ENCODE peak calls at places on chromosomes 3 and 15, in seven cellular contexts. I is neural crest cell, Q is right atrium auricular region, R is foreskin fibroblast, W is testis, P is WERI-Rb-1, T is Panc1. J is an unnamed sample.

GRCh38 chr3:48960841-48961413 is 29.1 kb upstream of the P4HTM start:
- DNase-seq in I (no peak), Q (no peak), R (no peak), W (no peak), P (no peak), T (no peak), J (peak)

GRCh38 chr15:41848595-41848994 is 9.9 kb downstream of the PLA2G4B start:
- DNase-seq in I (no peak), Q (no peak), R (no peak), W (no peak), P (no peak), T (no peak), J (no peak)

GRCh38 chr3:13574798-13575451 is 26.0 kb downstream of the FBLN2 start:
- DNase-seq in I (no peak), Q (no peak), R (peak), W (peak), P (peak), T (no peak), J (peak)

GRCh38 chr3:197793246-197793645 is 2.2 kb downstream of the LRCH3 start:
- DNase-seq in I (no peak), Q (no peak), R (peak), W (no peak), P (no peak), T (no peak), J (peak)

GRCh38 chr3:140152851-140153640 is 218.1 kb downstream of the CLSTN2 start:
- DNase-seq in I (no peak), Q (no peak), R (no peak), W (peak), P (peak), T (no peak), J (no peak)

GRCh38 chr3:83482402-83482801 is 1476.4 kb upstream of the CADM2 start:
- DNase-seq in I (no peak), Q (no peak), R (no peak), W (no peak), P (no peak), T (no peak), J (no peak)

GRCh38 chr15:51267714-51268105 is 70.7 kb downstream of the CYP19A1 start:
- DNase-seq in I (peak), Q (no peak), R (peak), W (no peak), P (no peak), T (no peak), J (no peak)

GRCh38 chr15:83854314-83854713 is 200.4 kb downstream of the ADAMTSL3 start:
- DNase-seq in I (no peak), Q (no peak), R (no peak), W (no peak), P (no peak), T (no peak), J (no peak)

GRCh38 chr3:16084887-16085286 is 89.6 kb upstream of the GALNT15 start:
- DNase-seq in I (no peak), Q (no peak), R (peak), W (no peak), P (no peak), T (no peak), J (peak)

GRCh38 chr3:23236890-23237289 is 33.8 kb downstream of the UBE2E2 start:
- DNase-seq in I (no peak), Q (no peak), R (no peak), W (no peak), P (no peak), T (no peak), J (no peak)

GRCh38 chr3:7421065-7421464 is 560.1 kb downstream of the GRM7 start:
- DNase-seq in I (no peak), Q (no peak), R (no peak), W (no peak), P (no peak), T (no peak), J (no peak)

GRCh38 chr3:149299938-149300791 is 33.3 kb downstream of the TM4SF18 start:
- DNase-seq in I (no peak), Q (peak), R (peak), W (no peak), P (no peak), T (peak), J (peak)

GRCh38 chr3:7672124-7672523 is 811.2 kb downstream of the GRM7 start:
- DNase-seq in I (no peak), Q (no peak), R (no peak), W (no peak), P (no peak), T (no peak), J (no peak)

GRCh38 chr3:150610785-150611184 is 7.7 kb downstream of the SELENOT start:
- DNase-seq in I (no peak), Q (no peak), R (peak), W (no peak), P (no peak), T (no peak), J (peak)

GRCh38 chr3:43348852-43349574 is 62.7 kb downstream of the SNRK start:
- DNase-seq in I (no peak), Q (no peak), R (no peak), W (no peak), P (no peak), T (no peak), J (no peak)

GRCh38 chr15:83565553-83566159 is 88.3 kb upstream of the ADAMTSL3 start:
- DNase-seq in I (peak), Q (no peak), R (peak), W (no peak), P (no peak), T (peak), J (peak)

GRCh38 chr15:94287794-94288246 is 56.5 kb downstream of the MCTP2 start:
- DNase-seq in I (no peak), Q (no peak), R (no peak), W (no peak), P (no peak), T (no peak), J (no peak)

GRCh38 chr15:85754993-85755392 is 39.7 kb downstream of the KLHL25 start:
- DNase-seq in I (no peak), Q (no peak), R (peak), W (peak), P (no peak), T (no peak), J (no peak)

GRCh38 chr3:14543446-14543845 is 3.3 kb upstream of the GRIP2 start:
- DNase-seq in I (no peak), Q (no peak), R (no peak), W (no peak), P (no peak), T (no peak), J (no peak)

GRCh38 chr3:136632625-136633081 is 119.5 kb downstream of the STAG1 start:
- DNase-seq in I (no peak), Q (no peak), R (no peak), W (no peak), P (no peak), T (no peak), J (no peak)

GRCh38 chr3:194488007-194488742 is 1.4 kb upstream of the ATP13A3 start:
- DNase-seq in I (no peak), Q (peak), R (peak), W (no peak), P (no peak), T (no peak), J (peak)
- TF ChIP-seq CTCF in I (no peak), Q (no peak), R (no peak), W (no peak), P (no peak), T (no peak), J (no peak)

GRCh38 chr3:172125053-172125452 is 85.7 kb downstream of the FNDC3B start:
- DNase-seq in I (no peak), Q (no peak), R (peak), W (no peak), P (no peak), T (no peak), J (no peak)
- TF ChIP-seq CTCF in I (no peak), Q (no peak), R (no peak), W (no peak), P (no peak), T (peak), J (no peak)

GRCh38 chr3:119420196-119420595 is 43.2 kb downstream of the TMEM39A start:
- DNase-seq in I (no peak), Q (no peak), R (no peak), W (no peak), P (no peak), T (no peak), J (no peak)
- TF ChIP-seq CTCF in I (peak), Q (no peak), R (no peak), W (no peak), P (peak), T (peak), J (no peak)

GRCh38 chr3:99625237-99625622 is 13.2 kb upstream of the COL8A1 start:
- DNase-seq in I (no peak), Q (no peak), R (peak), W (no peak), P (no peak), T (no peak), J (no peak)
- TF ChIP-seq CTCF in I (no peak), Q (no peak), R (no peak), W (no peak), P (peak), T (no peak), J (no peak)

GRCh38 chr15:80185152-80185551 is 32.4 kb downstream of the FAH start:
- DNase-seq in I (no peak), Q (no peak), R (no peak), W (no peak), P (no peak), T (no peak), J (no peak)

GRCh38 chr15:80182611-80183210 is 29.9 kb downstream of the FAH start:
- DNase-seq in I (no peak), Q (no peak), R (peak), W (no peak), P (no peak), T (no peak), J (peak)

GRCh38 chr15:80183291-80183690 is 30.5 kb downstream of the FAH start:
- DNase-seq in I (no peak), Q (no peak), R (no peak), W (no peak), P (no peak), T (no peak), J (no peak)

GRCh38 chr15:80186066-80186465 is 33.3 kb downstream of the FAH start:
- DNase-seq in I (no peak), Q (no peak), R (no peak), W (no peak), P (no peak), T (no peak), J (no peak)

GRCh38 chr15:80183886-80184285 is 31.1 kb downstream of the FAH start:
- DNase-seq in I (peak), Q (no peak), R (peak), W (no peak), P (no peak), T (no peak), J (peak)
- TF ChIP-seq CTCF in I (peak), Q (no peak), R (peak), W (peak), P (peak), T (no peak), J (peak)

DNA sequence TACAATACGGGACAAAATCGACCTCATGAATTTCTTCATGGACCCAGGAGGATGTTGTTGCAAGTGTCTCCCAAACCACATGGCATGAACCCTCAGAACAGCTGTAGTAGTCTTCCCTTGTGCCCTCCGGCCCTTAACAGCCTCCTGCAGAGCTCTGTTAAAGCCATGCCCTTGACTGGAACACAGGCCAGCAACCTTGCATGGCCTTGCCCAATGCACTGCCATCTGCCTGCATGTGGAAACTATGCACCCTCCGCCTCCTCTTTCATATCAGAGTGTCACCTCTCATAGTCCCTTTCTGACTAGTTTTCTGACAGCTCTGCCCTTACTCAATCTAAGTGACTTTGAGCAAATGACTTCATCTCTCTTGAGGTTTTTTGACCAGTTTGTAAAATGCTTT is 39.4 kb upstream of the TRIM71 start:
- DNase-seq in I (no peak), Q (no peak), R (no peak), W (no peak), P (peak), T (no peak), J (no peak)
- TF ChIP-seq CTCF in I (no peak), Q (no peak), R (no peak), W (no peak), P (peak), T (peak), J (no peak)

GRCh38 chr3:184185461-184186183 is 377 bp upstream of the ABCF3 start:
- DNase-seq in I (peak), Q (peak), R (peak), W (peak), P (peak), T (peak), J (peak)
- TF ChIP-seq CTCF in I (no peak), Q (no peak), R (no peak), W (peak), P (no peak), T (no peak), J (no peak)

DNA sequence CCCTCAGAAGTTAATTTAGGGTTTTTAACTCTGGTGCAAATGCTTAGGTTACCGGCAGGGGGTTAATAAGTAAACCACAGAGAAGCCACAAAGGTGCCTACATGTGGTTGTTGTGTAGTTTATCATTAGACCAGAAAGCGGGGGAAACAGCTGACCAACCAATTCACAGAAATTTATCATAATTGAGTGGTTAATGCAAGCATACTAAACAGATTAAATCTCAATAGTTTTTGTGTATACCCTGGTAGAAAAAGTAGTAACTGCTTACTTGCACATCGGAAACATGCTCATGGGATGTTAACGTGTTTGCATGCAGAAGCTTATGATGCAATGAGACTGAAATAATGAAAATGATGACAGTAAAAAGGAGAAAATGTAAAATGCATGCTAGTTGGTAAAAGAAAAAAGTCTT is 316.0 kb downstream of the PTPRG start:
- DNase-seq in I (no peak), Q (no peak), R (peak), W (no peak), P (no peak), T (no peak), J (peak)
- TF ChIP-seq CTCF in I (peak), Q (no peak), R (no peak), W (no peak), P (no peak), T (no peak), J (peak)

GRCh38 chr15:99155961-99156443 is 51.1 kb downstream of the SYNM start:
- DNase-seq in I (no peak), Q (no peak), R (peak), W (peak), P (no peak), T (no peak), J (peak)
- TF ChIP-seq CTCF in I (no peak), Q (no peak), R (no peak), W (no peak), P (no peak), T (no peak), J (no peak)

GRCh38 chr15:44298878-44299277 is 10.4 kb downstream of the GOLM2 start:
- DNase-seq in I (no peak), Q (no peak), R (no peak), W (no peak), P (no peak), T (no peak), J (peak)
- TF ChIP-seq CTCF in I (peak), Q (no peak), R (no peak), W (no peak), P (peak), T (peak), J (peak)

J was measured in cardiac fibroblast.